ENCODE peak calls at places on chromosomes 1 and 21, in four cellular contexts. N is K562, I is HepG2, F is GM12878. J is an unnamed sample.

GRCh38 chr1:115977481-115978258 is 1.4 kb downstream of the SLC22A15 start:
- DNase-seq in N (no peak), I (peak), F (no peak), J (no peak)

GRCh38 chr1:216528816-216529215 is 105.6 kb upstream of the USH2A start:
- DNase-seq in N (no peak), I (no peak), F (peak), J (no peak)

GRCh38 chr1:20124451-20125057 is 5.2 kb upstream of the PLA2G2D start:
- DNase-seq in N (peak), I (no peak), F (no peak), J (no peak)

GRCh38 chr1:224435318-224435763 is 744 bp upstream of the WDR26 start:
- DNase-seq in N (peak), I (no peak), F (no peak), J (peak)

GRCh38 chr1:229258851-229259110 is 12.1 kb upstream of the RAB4A start:
- DNase-seq in N (no peak), I (no peak), F (no peak), J (no peak)

GRCh38 chr1:214396319-214396718 is 115.4 kb downstream of the SMYD2 start:
- DNase-seq in N (no peak), I (no peak), F (no peak), J (peak)

GRCh38 chr1:8063298-8064068 is 37.4 kb upstream of the ERRFI1 start:
- DNase-seq in N (peak), I (no peak), F (no peak), J (no peak)

GRCh38 chr1:87712261-87712674 is 383.6 kb downstream of the LMO4 start:
- DNase-seq in N (no peak), I (no peak), F (no peak), J (no peak)

GRCh38 chr1:84689514-84690396 is 506 bp downstream of the SSX2IP start:
- DNase-seq in N (no peak), I (peak), F (no peak), J (no peak)

GRCh38 chr21:42614811-42615342 is 38.5 kb upstream of the PDE9A start:
- DNase-seq in N (no peak), I (peak), F (no peak), J (peak)

GRCh38 chr1:119467219-119467618 is 39.8 kb upstream of the HSD3B1 start:
- DNase-seq in N (no peak), I (no peak), F (no peak), J (no peak)

GRCh38 chr1:118185083-118185899 is at the start of gene SPAG17:
- DNase-seq in N (peak), I (no peak), F (no peak), J (peak)

GRCh38 chr1:225474986-225475820 is 47.4 kb upstream of the LBR start:
- DNase-seq in N (peak), I (peak), F (no peak), J (peak)

GRCh38 chr21:41601573-41602371 is 93.8 kb upstream of the TMPRSS2 start:
- DNase-seq in N (no peak), I (no peak), F (peak), J (no peak)

GRCh38 chr1:12080773-12081556 is 17.9 kb downstream of the TNFRSF8 start:
- DNase-seq in N (no peak), I (no peak), F (no peak), J (no peak)

GRCh38 chr1:87330201-87330953 is 1.7 kb downstream of the LMO4 start:
- DNase-seq in N (no peak), I (no peak), F (no peak), J (no peak)

GRCh38 chr1:9705337-9706098 is 54.0 kb downstream of the PIK3CD start:
- DNase-seq in N (no peak), I (no peak), F (no peak), J (no peak)

GRCh38 chr1:9714257-9714718 is 62.8 kb downstream of the PIK3CD start:
- DNase-seq in N (peak), I (no peak), F (no peak), J (no peak)

GRCh38 chr1:9706178-9706577 is 54.6 kb downstream of the PIK3CD start:
- DNase-seq in N (no peak), I (no peak), F (no peak), J (no peak)

GRCh38 chr1:9711466-9712020 is 60.0 kb downstream of the PIK3CD start:
- DNase-seq in N (no peak), I (no peak), F (no peak), J (no peak)

GRCh38 chr1:9710037-9710436 is 58.5 kb downstream of the PIK3CD start:
- DNase-seq in N (no peak), I (no peak), F (no peak), J (no peak)
- TF ChIP-seq FOXK2 in N (no peak), I (no peak), F (no peak), J (no peak)

GRCh38 chr1:52554267-52554640 is 1.4 kb upstream of the TUT4 start:
- DNase-seq in N (no peak), I (no peak), F (no peak), J (no peak)

GRCh38 chr1:52552236-52552504 is 722 bp downstream of the TUT4 start:
- DNase-seq in N (peak), I (peak), F (no peak), J (peak)

GRCh38 chr1:52554756-52555155 is 1.9 kb upstream of the TUT4 start:
- DNase-seq in N (no peak), I (peak), F (no peak), J (no peak)

GRCh38 chr1:52552505-52553371 is at the start of gene TUT4:
- DNase-seq in N (peak), I (peak), F (no peak), J (peak)

DNA sequence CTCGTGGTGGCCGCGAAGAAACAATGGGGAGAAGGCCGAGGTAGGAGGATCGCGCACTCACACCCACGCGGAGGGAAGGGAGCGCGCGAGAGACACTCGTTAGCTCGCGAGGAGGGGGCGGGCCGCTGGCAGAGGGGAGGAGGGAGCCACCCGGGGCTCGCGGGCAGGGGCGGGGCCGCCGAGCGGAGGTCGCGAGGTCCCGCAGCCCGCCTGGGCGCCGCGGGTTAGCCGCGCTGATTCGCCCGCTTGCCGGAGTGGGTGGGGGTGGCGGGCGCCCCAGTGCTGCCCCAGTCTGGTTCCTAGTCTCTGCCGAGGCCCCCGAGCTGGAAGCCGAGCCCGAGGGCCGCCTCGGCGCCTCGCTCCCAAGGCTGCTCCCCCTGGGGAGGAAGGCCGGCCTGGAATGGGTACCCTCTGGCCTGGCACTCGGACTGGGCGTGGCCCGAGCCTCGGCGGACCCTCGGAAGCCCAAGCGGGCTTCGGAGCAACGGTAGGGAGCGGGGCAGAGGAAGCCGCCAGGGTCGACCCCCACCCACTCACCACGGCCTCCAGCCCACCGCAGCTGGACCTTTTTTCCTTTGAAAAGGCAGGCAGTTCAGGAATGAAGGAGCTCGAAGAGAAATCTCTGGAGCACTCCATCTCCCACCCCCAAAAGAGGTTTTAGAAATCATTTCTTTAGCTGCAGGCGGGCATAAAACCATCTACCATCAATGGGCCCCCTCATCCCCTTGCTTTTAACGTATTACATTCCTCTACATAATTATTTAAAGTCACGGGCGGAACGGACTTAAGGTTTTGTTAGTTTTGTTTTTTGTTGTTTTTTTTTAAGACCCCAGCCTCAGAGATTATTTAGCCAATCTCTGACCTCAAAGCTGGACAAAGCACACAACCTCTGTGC is 727 bp upstream of the TUT4 start:
- DNase-seq in N (peak), I (peak), F (no peak), J (peak)
- TF ChIP-seq TARDBP in N (no peak), I (peak), F (no peak), J (no peak)

GRCh38 chr1:15328245-15328784 is 81.3 kb downstream of the FHAD1 start:
- DNase-seq in N (no peak), I (no peak), F (no peak), J (no peak)
- TF ChIP-seq BHLHE40 in N (no peak), I (no peak), F (no peak), J (no peak)

GRCh38 chr1:111769517-111770146 is 13.9 kb downstream of the DDX20 start:
- DNase-seq in N (peak), I (peak), F (peak), J (peak)
- TF ChIP-seq FOXK2 in N (no peak), I (no peak), F (no peak), J (no peak)